ENCODE peak calls at places on chromosome 4, in six cellular contexts. B is HepG2, P is esophagus squamous epithelium, Q is PC-3, U is GM12865, L is fibroblast of the aortic adventitia. I is an unnamed sample.

GRCh38 chr4:176271749-176272148 is 2.7 kb upstream of the ASB5 start:
- DNase-seq in B (no peak), P (no peak), Q (peak; percentile 37), U (no peak), L (peak; percentile 41), I (peak; percentile 33)

GRCh38 chr4:117491531-117491930 is 406.2 kb upstream of the TRAM1L1 start:
- DNase-seq in B (no peak), P (no peak), Q (no peak), U (no peak), L (no peak), I (no peak)

GRCh38 chr4:24475756-24476155 is 108.6 kb downstream of the DHX15 start:
- DNase-seq in B (no peak), P (no peak), Q (no peak), U (no peak), L (no peak), I (no peak)

GRCh38 chr4:118712872-118713271 is 27.7 kb downstream of the METTL14 start:
- DNase-seq in B (no peak), P (no peak), Q (no peak), U (no peak), L (no peak), I (no peak)

GRCh38 chr4:57190651-57191481 is 80.7 kb upstream of the IGFBP7 start:
- DNase-seq in B (peak; percentile 18), P (no peak), Q (peak; percentile 57), U (peak; percentile 41), L (peak; percentile 11), I (peak; percentile 28)

GRCh38 chr4:165970703-165971420 is 97.8 kb downstream of the TLL1 start:
- DNase-seq in B (no peak), P (no peak), Q (peak; percentile 85), U (no peak), L (no peak), I (no peak)

GRCh38 chr4:26992657-26993361 is 132.2 kb downstream of the STIM2 start:
- DNase-seq in B (no peak), P (no peak), Q (no peak), U (peak; percentile 79), L (peak; percentile 94), I (peak; percentile 71)

GRCh38 chr4:48184891-48185290 is 50.8 kb upstream of the TXK start:
- DNase-seq in B (no peak), P (no peak), Q (no peak), U (no peak), L (no peak), I (peak; percentile 58)

GRCh38 chr4:168221298-168221697 is 97.3 kb downstream of the DDX60 start:
- DNase-seq in B (no peak), P (no peak), Q (peak; percentile 72), U (no peak), L (peak; percentile 82), I (peak; percentile 72)

GRCh38 chr4:138775890-138776289 is 239.7 kb upstream of the NOCT start:
- DNase-seq in B (no peak), P (no peak), Q (no peak), U (peak; percentile 6), L (peak; percentile 2), I (no peak)

GRCh38 chr4:88446124-88446523 is 10.8 kb upstream of the HERC5 start:
- DNase-seq in B (no peak), P (no peak), Q (peak; percentile 7), U (no peak), L (peak; percentile 12), I (no peak)

GRCh38 chr4:56164921-56165320 is 216.2 kb downstream of the CEP135 start:
- DNase-seq in B (no peak), P (no peak), Q (no peak), U (no peak), L (no peak), I (no peak)

GRCh38 chr4:43244688-43245382 is 352.3 kb downstream of the GRXCR1 start:
- DNase-seq in B (no peak), P (no peak), Q (no peak), U (peak; percentile 89), L (no peak), I (no peak)

GRCh38 chr4:19382993-19383392 is 868.7 kb upstream of the SLIT2 start:
- DNase-seq in B (no peak), P (no peak), Q (peak; percentile 55), U (no peak), L (peak; percentile 80), I (peak; percentile 29)

GRCh38 chr4:157245351-157245750 is 24.8 kb downstream of the GRIA2 start:
- DNase-seq in B (no peak), P (no peak), Q (no peak), U (no peak), L (no peak), I (no peak)

GRCh38 chr4:105453550-105454201 is 20.2 kb downstream of the PPA2 start:
- DNase-seq in B (no peak), P (no peak), Q (no peak), U (peak; percentile 51), L (no peak), I (no peak)

GRCh38 chr4:149825336-149825735 is 9.7 kb upstream of the IQCM start:
- DNase-seq in B (no peak), P (no peak), Q (peak; percentile 59), U (no peak), L (no peak), I (no peak)

GRCh38 chr4:6027392-6027791 is 9.2 kb upstream of the C4orf50 start:
- DNase-seq in B (no peak), P (no peak), Q (peak; percentile 41), U (no peak), L (no peak), I (no peak)

GRCh38 chr4:86818211-86818610 is 31.0 kb downstream of the SLC10A6 start:
- DNase-seq in B (no peak), P (no peak), Q (no peak), U (no peak), L (peak; percentile 43), I (peak; percentile 49)

GRCh38 chr4:72568959-72569718 is at the start of gene ADAMTS3:
- DNase-seq in B (no peak), P (no peak), Q (peak; percentile 76), U (peak; percentile 4), L (peak; percentile 40), I (peak; percentile 66)

GRCh38 chr4:98462487-98462886 is 195.9 kb downstream of the TSPAN5 start:
- DNase-seq in B (no peak), P (no peak), Q (no peak), U (no peak), L (no peak), I (no peak)

GRCh38 chr4:8560265-8561047 is 19.7 kb upstream of the GPR78 start:
- DNase-seq in B (no peak), P (no peak), Q (peak; percentile 82), U (no peak), L (no peak), I (no peak)

GRCh38 chr4:162837679-162838078 is 329.0 kb downstream of the NAF1 start:
- DNase-seq in B (no peak), P (no peak), Q (peak; percentile 19), U (no peak), L (no peak), I (no peak)

DNA sequence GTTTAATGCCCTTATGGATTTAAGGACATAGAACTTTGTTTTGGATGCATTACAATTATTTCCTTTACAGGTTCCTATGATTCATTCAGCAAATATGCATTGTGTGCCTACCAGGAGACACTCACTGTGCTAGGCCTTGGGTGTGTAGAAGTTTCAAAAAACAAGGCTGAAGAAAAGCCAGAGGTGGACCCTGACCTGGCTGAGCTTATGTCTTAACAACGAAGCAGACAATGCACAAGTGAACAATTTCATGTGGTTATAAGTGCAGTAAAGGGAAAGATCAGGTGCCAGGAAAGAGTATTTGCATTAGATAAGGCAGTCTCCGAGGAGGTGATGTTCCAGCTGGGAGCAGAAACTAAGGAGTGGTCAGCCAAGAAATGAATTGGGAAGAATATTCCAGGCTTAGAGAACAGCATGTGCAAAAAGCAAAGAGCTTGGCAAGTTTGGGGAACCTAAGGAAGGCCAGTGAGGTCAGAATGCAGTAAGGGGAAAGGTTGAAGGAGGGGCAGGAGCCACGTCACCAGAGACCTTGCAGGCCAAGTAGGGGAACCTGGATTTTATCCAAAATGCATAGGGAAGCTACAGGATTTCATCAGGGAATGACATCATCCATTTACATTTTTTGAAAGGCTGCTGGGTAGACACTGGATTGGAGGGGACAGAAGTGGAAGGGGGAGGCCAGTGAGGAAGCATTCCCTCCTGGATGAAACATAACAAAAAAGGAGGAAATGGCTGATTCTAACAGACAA is 193.6 kb downstream of the SOWAHB start:
- DNase-seq in B (no peak), P (no peak), Q (peak; percentile 88), U (no peak), L (peak; percentile 83), I (peak; percentile 47)
- H3K4me3 ChIP-seq in B (no peak overlapping the region), P (no peak overlapping the region), Q (peak overlapping the region; percentile 44), U (no peak overlapping the region), L (no peak overlapping the region), I (no peak overlapping the region)

GRCh38 chr4:109803924-109804571 is 2.2 kb upstream of the CFI start:
- DNase-seq in B (peak; percentile 57), P (no peak), Q (peak; percentile 58), U (peak; percentile 66), L (peak; percentile 54), I (peak; percentile 62)
- TF ChIP-seq CTCF in B (peak; percentile 80), P (peak; percentile 14), Q (peak; percentile 68), U (peak; percentile 51), L (peak; percentile 27), I (peak; percentile 55)

GRCh38 chr4:123397276-123398150 is 918 bp downstream of the SPRY1 start:
- DNase-seq in B (peak; percentile 75), P (no peak), Q (peak; percentile 68), U (peak; percentile 47), L (peak; percentile 52), I (no peak)

GRCh38 chr4:123399638-123400358 is 3.2 kb downstream of the SPRY1 start:
- DNase-seq in B (no peak), P (no peak), Q (peak; percentile 21), U (peak; percentile 11), L (peak; percentile 71), I (peak; percentile 59)

GRCh38 chr4:123398803-123399637 is 2.4 kb downstream of the SPRY1 start:
- DNase-seq in B (peak; percentile 75), P (no peak), Q (peak; percentile 57), U (peak; percentile 70), L (peak; percentile 86), I (peak; percentile 78)

GRCh38 chr4:123396294-123397275 is at the start of gene SPRY1:
- DNase-seq in B (peak; percentile 95), P (peak; percentile 48), Q (peak; percentile 92), U (peak; percentile 82), L (peak; percentile 92), I (peak; percentile 93)

GRCh38 chr4:123398151-123398802 is 1.7 kb downstream of the SPRY1 start:
- DNase-seq in B (no peak), P (no peak), Q (peak; percentile 55), U (peak; percentile 82), L (peak; percentile 57), I (peak; percentile 64)
- H3K4me3 ChIP-seq in B (peak overlapping the region; percentile 96), P (peak overlapping the region; percentile 80), Q (peak overlapping the region; percentile 83), U (peak overlapping the region; percentile 86), L (peak overlapping the region; percentile 69), I (peak overlapping the region; percentile 58)

GRCh38 chr4:146032234-146032860 is 93.7 kb upstream of the ZNF827 start:
- DNase-seq in B (no peak), P (no peak), Q (no peak), U (peak; percentile 62), L (no peak), I (no peak)

GRCh38 chr4:146029939-146030710 is 91.5 kb upstream of the ZNF827 start:
- DNase-seq in B (no peak), P (no peak), Q (peak; percentile 31), U (peak; percentile 89), L (no peak), I (no peak)

GRCh38 chr4:146023334-146023967 is 84.8 kb upstream of the ZNF827 start:
- DNase-seq in B (no peak), P (no peak), Q (no peak), U (peak; percentile 83), L (no peak), I (no peak)

GRCh38 chr4:146033149-146033548 is 94.5 kb upstream of the ZNF827 start:
- DNase-seq in B (peak; percentile 6), P (no peak), Q (no peak), U (peak; percentile 67), L (no peak), I (no peak)

GRCh38 chr4:146029147-146029546 is 90.5 kb upstream of the ZNF827 start:
- DNase-seq in B (no peak), P (no peak), Q (peak; percentile 32), U (peak; percentile 70), L (peak; percentile 26), I (peak; percentile 12)
- TF ChIP-seq CTCF in B (no peak), P (no peak), Q (no peak), U (peak; percentile 43), L (no peak), I (peak; percentile 3)

I was measured in astrocyte of the spinal cord.